ENCODE peak calls at places on chromosomes 7 and 10, in five cellular contexts. R is astrocyte of the spinal cord, Z is psoas muscle, Q is AG04449, S is mammary epithelial cell. Y is an unnamed sample.
A peak's percentile ranks its signal among the peaks of the same experiment; 100 is the strongest.

GRCh38 chr10:115801987-115802386 is 471.0 kb downstream of the GFRA1 start:
- DNase-seq in R (no peak), Z (no peak), Q (no peak), S (no peak), Y (peak; percentile 21)

GRCh38 chr7:79598351-79598750 is 144.9 kb upstream of the MAGI2 start:
- DNase-seq in R (no peak), Z (no peak), Q (no peak), S (no peak), Y (no peak)

GRCh38 chr7:114852275-114852674 is 69.6 kb upstream of the MDFIC start:
- DNase-seq in R (no peak), Z (no peak), Q (no peak), S (no peak), Y (no peak)

GRCh38 chr7:52260046-52260665 is 775.3 kb upstream of the POM121L12 start:
- DNase-seq in R (no peak), Z (no peak), Q (no peak), S (no peak), Y (no peak)

GRCh38 chr7:143494622-143495021 is 16.9 kb downstream of the TAS2R41 start:
- DNase-seq in R (no peak), Z (no peak), Q (no peak), S (no peak), Y (peak; percentile 67)

GRCh38 chr7:68146970-68147369 is 1150.3 kb downstream of the TYW1 start:
- DNase-seq in R (no peak), Z (no peak), Q (no peak), S (no peak), Y (no peak)

GRCh38 chr10:35412336-35412735 is 76.0 kb downstream of the CCNY start:
- DNase-seq in R (no peak), Z (no peak), Q (no peak), S (no peak), Y (no peak)

GRCh38 chr10:121063744-121064143 is 212.6 kb downstream of the WDR11 start:
- DNase-seq in R (no peak), Z (no peak), Q (no peak), S (no peak), Y (no peak)

GRCh38 chr10:121608669-121609190 is 10.5 kb upstream of the FGFR2 start:
- DNase-seq in R (no peak), Z (no peak), Q (no peak), S (peak; percentile 49), Y (no peak)

GRCh38 chr7:152666078-152666477 is 9.9 kb downstream of the XRCC2 start:
- DNase-seq in R (no peak), Z (no peak), Q (no peak), S (no peak), Y (no peak)

GRCh38 chr10:33982995-33983394 is 648.5 kb upstream of the NRP1 start:
- DNase-seq in R (peak; percentile 8), Z (no peak), Q (no peak), S (peak; percentile 47), Y (no peak)

GRCh38 chr7:135910393-135911036 is 66.6 kb downstream of the MTPN start:
- DNase-seq in R (no peak), Z (no peak), Q (no peak), S (no peak), Y (no peak)

GRCh38 chr7:105210721-105211205 is 178.0 kb downstream of the SRPK2 start:
- DNase-seq in R (no peak), Z (no peak), Q (no peak), S (no peak), Y (peak; percentile 11)

GRCh38 chr7:3754488-3755365 is 453.7 kb downstream of the SDK1 start:
- DNase-seq in R (peak; percentile 87), Z (no peak), Q (no peak), S (no peak), Y (peak; percentile 69)

GRCh38 chr7:27923308-27923980 is 183.5 kb downstream of the TAX1BP1 start:
- DNase-seq in R (no peak), Z (peak; percentile 44), Q (no peak), S (no peak), Y (peak; percentile 17)

GRCh38 chr7:128404143-128404681 is 5.6 kb downstream of the IMPDH1 start:
- DNase-seq in R (no peak), Z (no peak), Q (no peak), S (no peak), Y (peak; percentile 26)

GRCh38 chr10:128296608-128297007 is 170.4 kb upstream of the MKI67 start:
- DNase-seq in R (no peak), Z (no peak), Q (no peak), S (no peak), Y (no peak)

GRCh38 chr10:113360870-113361269 is 192.0 kb upstream of the HABP2 start:
- DNase-seq in R (no peak), Z (no peak), Q (no peak), S (no peak), Y (no peak)

GRCh38 chr7:2920956-2921708 is 77.0 kb upstream of the GNA12 start:
- DNase-seq in R (no peak), Z (no peak), Q (no peak), S (peak; percentile 34), Y (no peak)

GRCh38 chr7:71775648-71776047 is 636.5 kb downstream of the CALN1 start:
- DNase-seq in R (peak; percentile 38), Z (no peak), Q (peak; percentile 16), S (no peak), Y (no peak)

GRCh38 chr10:126904493-126904806 is 778 bp upstream of the DOCK1 start:
- DNase-seq in R (no peak), Z (no peak), Q (no peak), S (no peak), Y (peak; percentile 15)

GRCh38 chr10:97570146-97570788 is 2.3 kb upstream of the ANKRD2 start:
- DNase-seq in R (no peak), Z (peak; percentile 78), Q (no peak), S (no peak), Y (no peak)

GRCh38 chr7:122885583-122886356 is 490 bp downstream of the CADPS2 start:
- DNase-seq in R (peak; percentile 56), Z (peak; percentile 63), Q (no peak), S (peak; percentile 57), Y (peak; percentile 60)
- H3K4me3 ChIP-seq in R (peak overlapping the region; percentile 75), Z (peak overlapping the region; percentile 85), Q (peak overlapping the region; percentile 66), S (peak overlapping the region; percentile 73), Y (peak overlapping the region; percentile 92)

GRCh38 chr10:16441106-16441850 is 4.5 kb downstream of the PTER start:
- DNase-seq in R (no peak), Z (no peak), Q (no peak), S (peak; percentile 51), Y (peak; percentile 28)
- H3K4me3 ChIP-seq in R (no peak overlapping the region), Z (peak overlapping the region; percentile 3), Q (no peak overlapping the region), S (no peak overlapping the region), Y (no peak overlapping the region)

GRCh38 chr10:133235891-133236321 is 1.7 kb upstream of the VENTX start:
- DNase-seq in R (no peak), Z (no peak), Q (no peak), S (no peak), Y (no peak)
- H3K4me3 ChIP-seq in R (no peak overlapping the region), Z (peak overlapping the region; percentile 47), Q (no peak overlapping the region), S (no peak overlapping the region), Y (no peak overlapping the region)

DNA sequence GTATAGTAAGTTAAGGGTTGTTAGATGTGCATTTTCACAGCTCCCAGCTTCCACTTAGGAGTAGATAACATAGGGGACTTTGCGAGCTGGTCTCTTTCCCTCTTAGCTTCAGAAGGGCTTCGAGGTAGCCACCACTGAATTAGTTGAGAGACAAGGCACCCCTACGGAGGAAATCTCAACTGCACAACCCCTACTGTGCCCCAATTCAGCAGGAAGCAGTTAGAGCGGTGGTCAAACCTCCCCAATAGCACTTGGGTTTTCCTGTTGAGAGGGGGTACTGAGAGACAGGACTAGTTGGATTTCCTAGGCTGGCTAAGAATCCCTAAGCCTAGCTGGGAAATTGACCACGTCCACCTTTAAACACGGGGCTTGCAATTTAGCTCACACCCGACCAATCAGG is 1.1 kb upstream of the HERPUD2 start:
- DNase-seq in R (no peak), Z (no peak), Q (no peak), S (no peak), Y (no peak)
- H3K4me3 ChIP-seq in R (peak overlapping the region; percentile 71), Z (peak overlapping the region; percentile 96), Q (peak overlapping the region; percentile 92), S (peak overlapping the region; percentile 83), Y (peak overlapping the region; percentile 84)

GRCh38 chr7:74371381-74372059 is 82.2 kb upstream of the GTF2IRD1 start:
- DNase-seq in R (no peak), Z (no peak), Q (no peak), S (no peak), Y (no peak)
- H3K4me3 ChIP-seq in R (no peak overlapping the region), Z (no peak overlapping the region), Q (no peak overlapping the region), S (no peak overlapping the region), Y (no peak overlapping the region)

GRCh38 chr10:11018830-11019692 is 1.4 kb downstream of the CELF2 start:
- DNase-seq in R (no peak), Z (no peak), Q (no peak), S (no peak), Y (no peak)
- H3K4me3 ChIP-seq in R (peak overlapping the region; percentile 32), Z (peak overlapping the region; percentile 79), Q (no peak overlapping the region), S (no peak overlapping the region), Y (peak overlapping the region; percentile 56)

GRCh38 chr7:119969763-119970162 is 303.2 kb upstream of the KCND2 start:
- DNase-seq in R (no peak), Z (no peak), Q (no peak), S (no peak), Y (no peak)
- H3K4me3 ChIP-seq in R (no peak overlapping the region), Z (no peak overlapping the region), Q (no peak overlapping the region), S (no peak overlapping the region), Y (no peak overlapping the region)

GRCh38 chr7:6273380-6273837 is 985 bp upstream of the CYTH3 start:
- DNase-seq in R (no peak), Z (no peak), Q (no peak), S (no peak), Y (no peak)
- H3K4me3 ChIP-seq in R (no peak overlapping the region), Z (peak overlapping the region; percentile 92), Q (no peak overlapping the region), S (no peak overlapping the region), Y (no peak overlapping the region)

GRCh38 chr7:33061282-33061928 is 1.2 kb downstream of the NT5C3A start:
- DNase-seq in R (no peak), Z (no peak), Q (no peak), S (no peak), Y (no peak)
- H3K4me3 ChIP-seq in R (peak overlapping the region; percentile 75), Z (peak overlapping the region; percentile 96), Q (peak overlapping the region; percentile 87), S (peak overlapping the region; percentile 62), Y (peak overlapping the region; percentile 84)

GRCh38 chr10:66349076-66349475 is 576.8 kb upstream of the LRRTM3 start:
- DNase-seq in R (no peak), Z (no peak), Q (no peak), S (no peak), Y (no peak)
- H3K4me3 ChIP-seq in R (no peak overlapping the region), Z (no peak overlapping the region), Q (no peak overlapping the region), S (no peak overlapping the region), Y (no peak overlapping the region)